ENCODE peak calls at places on chromosomes 11 and 22, in five cellular contexts. X, B, Z, U and E are unnamed samples.
A peak's percentile ranks its signal among the peaks of the same experiment; 100 is the strongest.

GRCh38 chr22:36336246-36337182 is 51.3 kb downstream of the MYH9 start:
- DNase-seq in X (no peak), B (no peak), Z (no peak), U (no peak), E (no peak)

GRCh38 chr22:40202225-40202944 is 24.7 kb downstream of the TNRC6B start:
- DNase-seq in X (no peak), B (no peak), Z (no peak), U (no peak), E (no peak)

GRCh38 chr11:74341926-74342325 is 30.5 kb upstream of the P4HA3 start:
- DNase-seq in X (no peak), B (no peak), Z (no peak), U (no peak), E (no peak)

GRCh38 chr11:105447936-105448702 is 161.8 kb upstream of the GRIA4 start:
- DNase-seq in X (no peak), B (no peak), Z (no peak), U (no peak), E (no peak)

GRCh38 chr11:45031912-45032519 is 81.3 kb upstream of the TP53I11 start:
- DNase-seq in X (peak; percentile 21), B (no peak), Z (no peak), U (no peak), E (no peak)

GRCh38 chr22:23862103-23862502 is 4.4 kb downstream of the SLC2A11 start:
- DNase-seq in X (no peak), B (no peak), Z (no peak), U (peak; percentile 17), E (no peak)

GRCh38 chr11:44088377-44088776 is 7.1 kb upstream of the EXT2 start:
- DNase-seq in X (no peak), B (no peak), Z (no peak), U (no peak), E (no peak)

GRCh38 chr11:29318134-29318845 is 698.5 kb downstream of the KCNA4 start:
- DNase-seq in X (no peak), B (no peak), Z (no peak), U (no peak), E (no peak)

GRCh38 chr11:74677131-74677530 is 54.1 kb downstream of the CHRDL2 start:
- DNase-seq in X (peak; percentile 1), B (no peak), Z (no peak), U (no peak), E (no peak)

GRCh38 chr22:36409911-36410756 is 22.4 kb upstream of the MYH9 start:
- DNase-seq in X (peak; percentile 98), B (no peak), Z (peak; percentile 83), U (no peak), E (peak; percentile 61)

DNA sequence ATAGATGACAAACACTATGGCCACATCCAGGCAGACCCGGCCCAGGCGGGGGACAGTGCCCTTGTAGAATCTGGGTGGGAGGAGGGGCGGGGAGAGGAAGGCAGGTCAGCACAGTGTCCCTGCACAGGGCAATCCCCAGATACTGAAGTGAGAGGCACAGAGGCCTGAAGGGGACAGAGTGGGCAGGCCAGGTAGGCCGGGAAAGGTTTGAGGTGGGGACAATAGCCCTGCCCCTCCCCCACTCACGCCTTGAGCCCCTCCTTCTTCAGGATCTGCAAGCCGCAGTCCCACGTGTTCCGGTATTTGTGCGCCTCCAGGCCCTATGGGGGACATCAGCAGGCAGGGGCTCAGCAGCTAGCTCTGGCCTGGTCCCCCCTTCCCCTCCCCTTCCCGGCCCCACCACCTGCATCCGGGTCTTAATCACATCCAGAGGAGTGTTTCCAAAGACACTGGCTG is 2.3 kb downstream of the SLC25A1 start:
- DNase-seq in X (no peak), B (no peak), Z (no peak), U (no peak), E (no peak)
- H3K4me3 ChIP-seq in X (no peak overlapping the region), B (peak overlapping the region; percentile 12), Z (no peak overlapping the region), U (peak overlapping the region; percentile 64), E (no peak overlapping the region)

GRCh38 chr22:21941921-21942320 is 10.7 kb downstream of the PPM1F start:
- DNase-seq in X (no peak), B (no peak), Z (no peak), U (no peak), E (no peak)
- H3K4me3 ChIP-seq in X (no peak overlapping the region), B (no peak overlapping the region), Z (no peak overlapping the region), U (no peak overlapping the region), E (no peak overlapping the region)

DNA sequence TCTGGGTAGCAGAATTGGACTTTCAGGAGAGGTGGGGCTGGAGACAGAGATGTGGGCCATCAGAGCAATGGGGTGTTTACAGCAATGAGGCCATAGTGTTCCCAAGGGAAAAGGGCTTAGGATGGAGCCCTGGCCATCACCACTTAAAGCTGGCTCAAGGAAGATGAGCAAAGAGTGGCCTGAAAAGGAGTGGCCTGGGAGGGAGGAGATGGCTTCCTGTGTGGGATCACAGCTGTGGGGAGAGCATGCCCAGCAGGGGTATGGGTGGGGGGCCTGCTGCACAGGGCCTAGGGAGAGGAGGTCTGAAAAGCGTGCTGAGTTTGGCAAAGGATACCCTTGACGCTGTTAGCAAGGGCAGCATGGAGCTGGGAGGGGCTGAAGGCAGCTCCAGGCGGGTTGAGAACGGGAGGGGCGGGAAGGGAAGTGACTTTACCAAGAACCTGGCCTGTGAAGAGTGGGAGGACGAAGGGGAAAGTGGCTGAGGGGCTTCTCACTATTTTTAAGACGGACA is 13.9 kb downstream of the LRRC32 start:
- DNase-seq in X (peak; percentile 21), B (no peak), Z (no peak), U (no peak), E (no peak)
- H3K4me3 ChIP-seq in X (no peak overlapping the region), B (no peak overlapping the region), Z (no peak overlapping the region), U (no peak overlapping the region), E (no peak overlapping the region)

DNA sequence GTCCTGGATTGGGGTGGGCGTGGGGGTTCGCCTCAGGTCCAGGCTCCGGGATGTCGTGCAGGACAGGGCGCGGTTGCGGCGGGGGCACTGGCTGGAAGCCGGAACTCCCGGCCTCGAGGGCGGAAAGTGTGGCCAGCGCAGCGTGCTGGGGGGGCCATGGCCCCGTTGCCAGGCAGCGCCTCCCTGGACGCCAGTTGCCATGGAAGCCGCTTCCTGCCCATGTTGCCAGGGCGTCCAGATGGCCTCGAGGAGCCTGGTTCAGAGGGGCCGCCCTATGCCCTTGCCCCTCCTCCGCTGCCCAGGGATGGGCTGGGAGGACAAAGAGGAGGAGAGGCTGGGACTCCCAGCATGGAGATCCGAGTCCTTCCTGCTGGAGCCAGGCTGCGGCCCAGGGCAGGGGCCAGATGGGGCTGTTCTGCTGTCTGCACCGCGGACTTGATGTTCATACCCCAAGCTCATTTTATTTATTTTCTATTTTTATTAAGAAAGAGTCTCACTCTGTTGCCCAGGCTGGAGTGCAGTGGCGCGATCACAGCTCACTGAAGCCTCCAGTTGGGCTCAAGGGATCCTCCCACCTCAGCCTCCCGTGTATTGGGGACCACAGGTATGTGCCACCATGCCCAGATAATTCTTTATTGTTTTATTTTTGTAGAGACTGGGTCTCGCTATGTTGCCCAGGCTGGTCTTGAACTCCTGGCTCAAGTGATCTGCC is 4.6 kb upstream of the CCDC188 start:
- DNase-seq in X (peak; percentile 38), B (no peak), Z (peak; percentile 84), U (no peak), E (no peak)
- H3K4me3 ChIP-seq in X (no peak overlapping the region), B (peak overlapping the region; percentile 43), Z (peak overlapping the region; percentile 23), U (no peak overlapping the region), E (no peak overlapping the region)

GRCh38 chr22:39077513-39077840 is 402 bp downstream of the APOBEC3G start:
- DNase-seq in X (no peak), B (no peak), Z (no peak), U (no peak), E (no peak)

GRCh38 chr22:39080052-39080762 is 3.1 kb downstream of the APOBEC3G start:
- DNase-seq in X (no peak), B (no peak), Z (no peak), U (no peak), E (peak; percentile 75)

GRCh38 chr22:39080993-39081513 is 4.0 kb downstream of the APOBEC3G start:
- DNase-seq in X (no peak), B (no peak), Z (no peak), U (no peak), E (no peak)

GRCh38 chr22:39081557-39081956 is 4.5 kb downstream of the APOBEC3G start:
- DNase-seq in X (no peak), B (no peak), Z (no peak), U (no peak), E (no peak)

GRCh38 chr22:39078329-39078728 is 1.3 kb downstream of the APOBEC3G start:
- DNase-seq in X (no peak), B (no peak), Z (no peak), U (no peak), E (no peak)
- H3K4me3 ChIP-seq in X (no peak overlapping the region), B (no peak overlapping the region), Z (no peak overlapping the region), U (no peak overlapping the region), E (peak overlapping the region; percentile 89)

GRCh38 chr11:122977455-122978302 is 4.0 kb downstream of the BSX start:
- DNase-seq in X (no peak), B (no peak), Z (no peak), U (no peak), E (no peak)
- H3K4me3 ChIP-seq in X (peak overlapping the region; percentile 15), B (no peak overlapping the region), Z (peak overlapping the region; percentile 27), U (no peak overlapping the region), E (no peak overlapping the region)